ENCODE peak calls at places on chromosome 18, in seven cellular contexts. T is IMR-90, V is H9, B is mesendoderm, Q is neuronal stem cell, W is H1, R is mesenchymal stem cell. S is an unnamed sample.

GRCh38 chr18:64052772-64053171 is 82.9 kb downstream of the SERPINB8 start:
- DNase-seq in T (no peak), V (no peak), B (no peak), Q (no peak), W (no peak), R (no peak), S (no peak)

GRCh38 chr18:78975282-78975681 is 4.3 kb upstream of the SALL3 start:
- DNase-seq in T (no peak), V (no peak), B (no peak), Q (no peak), W (no peak), R (no peak), S (no peak)

GRCh38 chr18:21242141-21243040 is at the start of gene GREB1L:
- DNase-seq in T (no peak), V (peak; percentile 74), B (peak; percentile 76), Q (peak; percentile 75), W (no peak), R (peak; percentile 50), S (peak; percentile 77)

GRCh38 chr18:48020337-48021250 is 90.1 kb upstream of the SMAD2 start:
- DNase-seq in T (no peak), V (peak; percentile 25), B (no peak), Q (no peak), W (no peak), R (no peak), S (no peak)

GRCh38 chr18:555705-556402 is 24.3 kb upstream of the CETN1 start:
- DNase-seq in T (no peak), V (no peak), B (peak; percentile 91), Q (no peak), W (no peak), R (no peak), S (no peak)

GRCh38 chr18:25832008-25832604 is 258.3 kb downstream of the SS18 start:
- DNase-seq in T (peak; percentile 61), V (peak; percentile 66), B (peak; percentile 61), Q (peak; percentile 51), W (peak; percentile 17), R (peak; percentile 68), S (peak; percentile 81)

GRCh38 chr18:2716394-2717326 is 61.1 kb downstream of the SMCHD1 start:
- DNase-seq in T (no peak), V (no peak), B (no peak), Q (no peak), W (no peak), R (no peak), S (no peak)

GRCh38 chr18:10391506-10391905 is 62.9 kb upstream of the APCDD1 start:
- DNase-seq in T (no peak), V (no peak), B (no peak), Q (no peak), W (no peak), R (no peak), S (no peak)

GRCh38 chr18:57579928-57580327 is 6.6 kb downstream of the FECH start:
- DNase-seq in T (no peak), V (no peak), B (no peak), Q (no peak), W (no peak), R (no peak), S (no peak)

GRCh38 chr18:65751145-65752085 is 603 bp downstream of the CDH7 start:
- DNase-seq in T (no peak), V (peak; percentile 72), B (peak; percentile 65), Q (peak; percentile 42), W (no peak), R (peak; percentile 37), S (no peak)

GRCh38 chr18:31954349-31954748 is 11.4 kb upstream of the TRAPPC8 start:
- DNase-seq in T (peak; percentile 10), V (no peak), B (peak; percentile 48), Q (no peak), W (no peak), R (no peak), S (no peak)

GRCh38 chr18:58788971-58789797 is 75.5 kb upstream of the ZNF532 start:
- DNase-seq in T (peak; percentile 84), V (peak; percentile 64), B (peak; percentile 61), Q (no peak), W (no peak), R (peak; percentile 92), S (no peak)

GRCh38 chr18:23540867-23541266 is 37.6 kb downstream of the RMC1 start:
- DNase-seq in T (peak; percentile 16), V (no peak), B (no peak), Q (no peak), W (no peak), R (peak; percentile 80), S (peak; percentile 37)

GRCh38 chr18:74567805-74568204 is 29.9 kb upstream of the ZNF407 start:
- DNase-seq in T (no peak), V (no peak), B (no peak), Q (no peak), W (no peak), R (no peak), S (no peak)

GRCh38 chr18:31549416-31549815 is 42.3 kb upstream of the TTR start:
- DNase-seq in T (no peak), V (no peak), B (no peak), Q (no peak), W (no peak), R (no peak), S (no peak)

GRCh38 chr18:31241900-31242409 is 76.0 kb upstream of the DSG1 start:
- DNase-seq in T (peak; percentile 16), V (peak; percentile 67), B (peak; percentile 87), Q (no peak), W (peak; percentile 23), R (peak; percentile 7), S (peak; percentile 86)

GRCh38 chr18:13243363-13243762 is 24.8 kb downstream of the LDLRAD4 start:
- DNase-seq in T (no peak), V (peak; percentile 8), B (no peak), Q (no peak), W (no peak), R (no peak), S (no peak)

GRCh38 chr18:69817335-69817935 is 130.2 kb downstream of the CD226 start:
- DNase-seq in T (peak; percentile 98), V (no peak), B (peak; percentile 19), Q (no peak), W (no peak), R (peak; percentile 94), S (no peak)

GRCh38 chr18:23209031-23209430 is 73.7 kb downstream of the CABLES1 start:
- DNase-seq in T (peak; percentile 61), V (no peak), B (no peak), Q (no peak), W (no peak), R (no peak), S (peak; percentile 77)

GRCh38 chr18:79598046-79598884 is 81.3 kb upstream of the CTDP1 start:
- DNase-seq in T (no peak), V (no peak), B (no peak), Q (no peak), W (no peak), R (no peak), S (no peak)

GRCh38 chr18:12520442-12520992 is 112.8 kb downstream of the PRELID3A start:
- DNase-seq in T (peak; percentile 10), V (no peak), B (no peak), Q (peak; percentile 11), W (no peak), R (peak; percentile 25), S (no peak)

GRCh38 chr18:3180325-3180724 is 39.4 kb downstream of the MYOM1 start:
- DNase-seq in T (peak; percentile 28), V (no peak), B (peak; percentile 89), Q (peak; percentile 47), W (no peak), R (peak; percentile 31), S (no peak)

GRCh38 chr18:3281456-3282400 is 19.8 kb downstream of the MYL12B start:
- DNase-seq in T (peak; percentile 86), V (no peak), B (peak; percentile 79), Q (peak; percentile 70), W (no peak), R (peak; percentile 87), S (no peak)

GRCh38 chr18:67710639-67711038 is 194.1 kb upstream of the DSEL start:
- DNase-seq in T (no peak), V (no peak), B (peak; percentile 68), Q (no peak), W (no peak), R (no peak), S (no peak)

GRCh38 chr18:42953306-42953705 is 162.2 kb downstream of the RIT2 start:
- DNase-seq in T (no peak), V (no peak), B (no peak), Q (no peak), W (no peak), R (no peak), S (no peak)
- H3K18ac ChIP-seq in T (no peak overlapping the region), V (no peak overlapping the region), B (no peak overlapping the region), Q (no peak overlapping the region), W (no peak overlapping the region), R (no peak overlapping the region), S (no peak overlapping the region)

DNA sequence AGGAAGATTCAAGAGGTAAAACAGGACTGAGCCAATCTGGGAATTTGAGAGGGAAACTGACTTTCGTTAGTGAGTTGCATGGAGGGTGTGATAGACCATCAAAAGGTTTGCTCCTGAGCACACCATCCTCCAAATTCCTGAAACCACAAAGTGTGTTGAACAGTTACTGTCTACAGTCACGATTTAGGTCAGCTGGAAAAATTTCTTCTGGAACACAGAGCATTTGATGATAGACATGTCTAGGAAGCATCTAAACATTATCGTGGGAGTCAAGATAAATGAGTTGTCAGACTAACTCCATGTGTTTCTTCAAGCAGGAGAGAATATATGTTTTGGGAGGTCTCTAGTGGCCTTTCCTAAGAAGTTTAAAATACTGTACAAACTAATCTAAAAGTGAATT is 449.4 kb upstream of the SLC14A2 start:
- DNase-seq in T (no peak), V (no peak), B (no peak), Q (no peak), W (no peak), R (peak; percentile 20), S (peak; percentile 33)
- H2BK120ac ChIP-seq in T (peak overlapping the region; percentile 3), V (no peak overlapping the region), B (no peak overlapping the region), Q (no peak overlapping the region), W (no peak overlapping the region), R (no peak overlapping the region), S (no peak overlapping the region)

GRCh38 chr18:28485918-28486317 is 309.0 kb upstream of the CDH2 start:
- DNase-seq in T (no peak), V (no peak), B (no peak), Q (no peak), W (no peak), R (no peak), S (no peak)
- H3K18ac ChIP-seq in T (no peak overlapping the region), V (no peak overlapping the region), B (no peak overlapping the region), Q (no peak overlapping the region), W (no peak overlapping the region), R (no peak overlapping the region), S (no peak overlapping the region)

DNA sequence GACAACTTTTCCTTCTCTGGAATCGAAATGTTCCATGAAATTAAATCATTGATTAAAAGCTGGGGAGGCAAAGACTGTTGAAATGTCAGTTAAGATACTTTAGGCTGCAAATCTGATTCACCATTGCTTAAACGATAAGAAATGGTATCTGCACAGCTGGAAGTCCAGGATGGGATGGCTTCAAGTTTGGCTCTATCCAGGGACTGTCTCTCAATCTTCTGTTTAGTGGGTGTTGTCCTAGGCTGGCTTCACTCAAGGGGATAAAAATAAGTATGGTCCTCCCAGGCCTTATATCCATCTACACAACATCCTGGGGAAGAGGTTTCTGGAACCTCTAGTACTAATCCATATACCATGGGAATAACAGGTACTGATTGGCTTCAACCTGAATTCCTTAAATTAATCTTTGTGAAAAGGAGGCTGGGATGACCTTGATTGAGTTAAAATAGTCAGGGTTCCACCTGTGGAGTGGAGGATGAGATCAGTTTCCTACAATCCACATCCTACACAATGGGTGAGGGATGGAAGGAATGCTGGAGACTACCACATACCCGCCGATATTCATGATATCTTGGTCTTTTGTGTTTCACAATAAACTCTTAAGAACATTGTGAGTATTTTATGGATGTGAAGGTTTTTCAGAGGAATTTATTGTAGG is 156.0 kb upstream of the L3MBTL4 start:
- DNase-seq in T (no peak), V (no peak), B (peak; percentile 96), Q (no peak), W (no peak), R (no peak), S (no peak)
- H2BK120ac ChIP-seq in T (no peak overlapping the region), V (no peak overlapping the region), B (peak overlapping the region; percentile 96), Q (no peak overlapping the region), W (no peak overlapping the region), R (no peak overlapping the region), S (no peak overlapping the region)